ENCODE peak calls at places on chromosomes 12 and 14, in six cellular contexts. Y is mesothelial cell of epicardium, V is left cardiac atrium, W is left ventricle myocardium superior, F is EL, M is hepatocyte. S is an unnamed sample.
A peak's percentile ranks its signal among the peaks of the same experiment; 100 is the strongest.

GRCh38 chr12:31234955-31235867 is 90.7 kb downstream of the SINHCAF start:
- DNase-seq in Y (no peak), V (peak; percentile 40), W (peak; percentile 59), F (peak; percentile 47), M (peak; percentile 84), S (no peak)

GRCh38 chr14:64788706-64789105 is 84.5 kb downstream of the PLEKHG3 start:
- DNase-seq in Y (no peak), V (no peak), W (no peak), F (peak; percentile 92), M (peak; percentile 41), S (no peak)

GRCh38 chr14:83120187-83120586 is 1586.5 kb upstream of the SEL1L start:
- DNase-seq in Y (no peak), V (no peak), W (no peak), F (no peak), M (no peak), S (no peak)

GRCh38 chr14:55944757-55945156 is 173.5 kb upstream of the PELI2 start:
- DNase-seq in Y (no peak), V (no peak), W (no peak), F (no peak), M (no peak), S (no peak)

GRCh38 chr14:77902806-77903205 is 102.9 kb downstream of the ADCK1 start:
- DNase-seq in Y (no peak), V (no peak), W (no peak), F (no peak), M (no peak), S (no peak)

GRCh38 chr12:1162083-1162760 is 171.2 kb downstream of the ERC1 start:
- DNase-seq in Y (no peak), V (no peak), W (no peak), F (no peak), M (no peak), S (no peak)

GRCh38 chr12:122473543-122474323 is 27.0 kb downstream of the ZCCHC8 start:
- DNase-seq in Y (no peak), V (no peak), W (no peak), F (peak; percentile 64), M (no peak), S (no peak)

GRCh38 chr12:9115731-9116689 is at the start of gene A2M:
- DNase-seq in Y (no peak), V (no peak), W (no peak), F (no peak), M (peak; percentile 19), S (no peak)

GRCh38 chr14:78709795-78710569 is 539.8 kb downstream of the NRXN3 start:
- DNase-seq in Y (no peak), V (no peak), W (no peak), F (no peak), M (no peak), S (no peak)

GRCh38 chr12:15532364-15532977 is 210.2 kb downstream of the PTPRO start:
- DNase-seq in Y (no peak), V (no peak), W (no peak), F (peak; percentile 79), M (peak; percentile 36), S (no peak)

GRCh38 chr14:75343914-75344313 is 65.3 kb downstream of the FOS start:
- DNase-seq in Y (no peak), V (no peak), W (no peak), F (peak; percentile 93), M (no peak), S (no peak)

GRCh38 chr14:67426983-67427601 is 15.1 kb upstream of the PLEK2 start:
- DNase-seq in Y (peak; percentile 42), V (peak; percentile 75), W (peak; percentile 74), F (peak; percentile 86), M (peak; percentile 91), S (peak; percentile 85)

GRCh38 chr14:89578048-89578619 is 161.1 kb upstream of the FOXN3 start:
- DNase-seq in Y (no peak), V (no peak), W (no peak), F (peak; percentile 55), M (no peak), S (no peak)

GRCh38 chr14:96098309-96098998 is 59.3 kb downstream of the C14orf132 start:
- DNase-seq in Y (no peak), V (no peak), W (no peak), F (peak; percentile 69), M (peak; percentile 80), S (peak; percentile 40)

GRCh38 chr14:23186913-23187654 is 3.6 kb upstream of the SLC7A8 start:
- DNase-seq in Y (no peak), V (no peak), W (no peak), F (peak; percentile 64), M (peak; percentile 75), S (no peak)

GRCh38 chr14:35385042-35385839 is 19.3 kb downstream of the NFKBIA start:
- DNase-seq in Y (no peak), V (peak; percentile 82), W (peak; percentile 89), F (peak; percentile 89), M (peak; percentile 76), S (peak; percentile 96)

GRCh38 chr12:22631863-22632463 is 7.0 kb downstream of the ETNK1 start:
- DNase-seq in Y (no peak), V (no peak), W (no peak), F (peak; percentile 18), M (peak; percentile 11), S (no peak)

GRCh38 chr14:102211240-102211639 is 71.5 kb downstream of the WDR20 start:
- DNase-seq in Y (no peak), V (no peak), W (no peak), F (no peak), M (no peak), S (no peak)

GRCh38 chr12:106054016-106054415 is 84.7 kb downstream of the NUAK1 start:
- DNase-seq in Y (no peak), V (no peak), W (no peak), F (no peak), M (no peak), S (no peak)

GRCh38 chr14:105507247-105507646 is 16.2 kb downstream of the TEDC1 start:
- DNase-seq in Y (no peak), V (no peak), W (no peak), F (no peak), M (no peak), S (peak; percentile 30)

GRCh38 chr14:50377671-50378070 is 19.0 kb downstream of the CDKL1 start:
- DNase-seq in Y (no peak), V (no peak), W (no peak), F (no peak), M (no peak), S (no peak)

GRCh38 chr12:25326326-25326725 is 75.6 kb upstream of the KRAS start:
- DNase-seq in Y (no peak), V (no peak), W (no peak), F (no peak), M (no peak), S (no peak)

GRCh38 chr14:24395609-24396580 is 2.9 kb upstream of the NYNRIN start:
- DNase-seq in Y (no peak), V (no peak), W (no peak), F (no peak), M (no peak), S (no peak)

S was measured in psoas muscle.